ENCODE peak calls at places on chromosomes 2 and 18, in seven cellular contexts. E is psoas muscle; C is uterus; N is naive thymus-derived CD4-positive, alpha-beta T cell; M is breast epithelium; A is right cardiac atrium; U is body of pancreas. I is an unnamed sample.

GRCh38 chr2:157262248-157262647 is 4.7 kb downstream of the GALNT5 start:
- DNase-seq in U (no peak), A (no peak), M (no peak), C (no peak), E (no peak), N (no peak), I (no peak)

GRCh38 chr18:8634508-8634907 is 25.3 kb downstream of the RAB12 start:
- DNase-seq in A (no peak), E (no peak), C (no peak), U (no peak), M (no peak), N (no peak), I (no peak)

GRCh38 chr2:126707191-126707590 is 51.2 kb downstream of the GYPC start:
- DNase-seq in A (no peak), U (no peak), N (no peak), E (no peak), C (no peak), M (no peak), I (no peak)

GRCh38 chr18:59612461-59612860 is 84.8 kb downstream of the CCBE1 start:
- DNase-seq in C (peak), A (no peak), E (no peak), U (no peak), N (no peak), M (no peak), I (no peak)

GRCh38 chr2:196171946-196172345 is 568 bp upstream of the STK17B start:
- DNase-seq in N (no peak), A (no peak), U (no peak), C (peak), E (no peak), M (no peak), I (no peak)

GRCh38 chr18:74397572-74397971 is 59.5 kb downstream of the DIPK1C start:
- DNase-seq in C (no peak), U (no peak), E (no peak), A (no peak), M (no peak), N (no peak), I (no peak)

GRCh38 chr2:36300697-36301096 is 54.9 kb upstream of the CRIM1 start:
- DNase-seq in M (no peak), U (no peak), C (no peak), E (no peak), N (no peak), A (no peak), I (no peak)

GRCh38 chr2:158600155-158600802 is 143.5 kb downstream of the PKP4 start:
- DNase-seq in E (peak), U (peak), A (peak), C (peak), N (no peak), M (peak), I (no peak)

GRCh38 chr2:97797355-97797754 is 84.0 kb downstream of the ZAP70 start:
- DNase-seq in A (no peak), U (no peak), N (no peak), M (no peak), C (no peak), E (no peak), I (no peak)

GRCh38 chr2:161695225-161695624 is 71.0 kb downstream of the SLC4A10 start:
- DNase-seq in M (no peak), C (no peak), U (no peak), N (no peak), E (no peak), A (no peak), I (no peak)

GRCh38 chr2:130183500-130184373 is 1.7 kb downstream of the MZT2B start:
- DNase-seq in A (peak), U (peak), M (no peak), C (peak), E (peak), N (no peak), I (no peak)

GRCh38 chr2:233571462-233571861 is 4.9 kb upstream of the USP40 start:
- DNase-seq in A (no peak), M (no peak), E (no peak), C (no peak), N (no peak), U (no peak), I (no peak)

GRCh38 chr18:44514106-44514505 is 166.6 kb upstream of the SETBP1 start:
- DNase-seq in M (no peak), A (no peak), U (no peak), C (no peak), E (no peak), N (no peak), I (no peak)

GRCh38 chr2:149342509-149342908 is 12.1 kb downstream of the LYPD6 start:
- DNase-seq in M (no peak), A (no peak), U (no peak), N (no peak), C (no peak), E (no peak), I (no peak)

GRCh38 chr18:59084286-59084779 is 55.4 kb upstream of the SEC11C start:
- DNase-seq in N (peak), M (peak), U (peak), E (peak), A (peak), C (peak), I (peak)

GRCh38 chr2:206873426-206873825 is 65.9 kb upstream of the CPO start:
- DNase-seq in U (no peak), C (no peak), A (no peak), N (peak), E (no peak), M (no peak), I (no peak)

GRCh38 chr18:47591429-47591828 is 339.0 kb downstream of the SMAD2 start:
- DNase-seq in E (no peak), M (no peak), N (no peak), C (no peak), U (no peak), A (no peak), I (no peak)

GRCh38 chr18:3653263-3653858 is 203.4 kb downstream of the TGIF1 start:
- DNase-seq in E (no peak), A (no peak), M (no peak), C (no peak), N (no peak), U (no peak), I (no peak)

GRCh38 chr2:29606105-29606871 is 315.1 kb downstream of the ALK start:
- DNase-seq in M (no peak), N (no peak), A (no peak), C (no peak), E (no peak), U (no peak), I (no peak)

GRCh38 chr2:60353863-60354262 is 199.6 kb downstream of the BCL11A start:
- DNase-seq in A (no peak), C (no peak), U (no peak), N (no peak), M (no peak), E (no peak), I (peak)

GRCh38 chr2:113298176-113298575 is 19.5 kb upstream of the PAX8 start:
- DNase-seq in E (no peak), C (no peak), U (no peak), M (no peak), A (no peak), N (no peak), I (no peak)

GRCh38 chr2:157329524-157329923 is 3.9 kb upstream of the ERMN start:
- DNase-seq in A (no peak), N (no peak), E (no peak), M (no peak), C (no peak), U (peak), I (no peak)

GRCh38 chr2:215772634-215773563 is 240.5 kb downstream of the MREG start:
- DNase-seq in U (no peak), E (no peak), N (no peak), C (no peak), A (no peak), M (no peak), I (no peak)

GRCh38 chr2:207683879-207684627 is 27.4 kb upstream of the CCNYL1 start:
- DNase-seq in M (no peak), E (no peak), A (no peak), C (no peak), U (no peak), N (no peak), I (no peak)

GRCh38 chr18:52280702-52281101 is 59.3 kb upstream of the DCC start:
- DNase-seq in N (no peak), C (no peak), E (no peak), A (no peak), M (no peak), U (no peak), I (no peak)

GRCh38 chr18:21004721-21005120 is 106.9 kb downstream of the ROCK1 start:
- DNase-seq in C (peak), E (no peak), N (no peak), M (no peak), U (peak), A (no peak), I (no peak)

GRCh38 chr2:223759569-223760430 is 77.6 kb downstream of the AP1S3 start:
- DNase-seq in N (no peak), U (peak), C (no peak), A (no peak), M (peak), E (no peak), I (no peak)

GRCh38 chr2:57516740-57517340 is 529.8 kb upstream of the VRK2 start:
- DNase-seq in N (peak), U (no peak), A (no peak), C (no peak), M (no peak), E (no peak), I (no peak)

GRCh38 chr2:172829229-172829628 is 93.6 kb downstream of the RAPGEF4 start:
- DNase-seq in M (no peak), A (no peak), U (no peak), C (no peak), E (no peak), N (no peak), I (no peak)

GRCh38 chr18:35580748-35581534 is 599 bp upstream of the GALNT1 start:
- DNase-seq in U (peak), E (peak), C (peak), M (peak), A (peak), N (peak), I (peak)

GRCh38 chr2:202344178-202344577 is 31.9 kb upstream of the BMPR2 start:
- DNase-seq in N (no peak), E (no peak), U (no peak), C (no peak), A (no peak), M (peak), I (no peak)

GRCh38 chr18:46541626-46542189 is 115.3 kb downstream of the LOXHD1 start:
- DNase-seq in A (no peak), N (no peak), E (no peak), U (no peak), M (no peak), C (no peak), I (no peak)

GRCh38 chr2:31996571-31997150 is 14.1 kb downstream of the MEMO1 start:
- DNase-seq in C (no peak), E (no peak), M (no peak), U (no peak), A (no peak), N (no peak), I (no peak)

GRCh38 chr2:37501121-37501520 is 156.7 kb downstream of the QPCT start:
- DNase-seq in M (no peak), U (no peak), C (no peak), N (no peak), E (no peak), A (no peak), I (no peak)

GRCh38 chr2:196113061-196113974 is 44.7 kb upstream of the DNAH7 start:
- DNase-seq in U (peak), M (no peak), N (no peak), E (no peak), C (no peak), A (no peak), I (no peak)

GRCh38 chr18:79560042-79560860 is 119.4 kb upstream of the CTDP1 start:
- DNase-seq in N (no peak), E (no peak), A (no peak), U (no peak), M (peak), C (no peak), I (no peak)

GRCh38 chr2:155266579-155266978 is 568.1 kb downstream of the KCNJ3 start:
- DNase-seq in C (no peak), M (no peak), A (no peak), N (no peak), E (no peak), U (no peak), I (no peak)

GRCh38 chr18:25164837-25165791 is 186.9 kb downstream of the ZNF521 start:
- DNase-seq in N (no peak), C (no peak), M (no peak), E (no peak), U (peak), A (peak), I (peak)

GRCh38 chr2:75054296-75054695 is 95.9 kb downstream of the POLE4 start:
- DNase-seq in C (no peak), N (no peak), M (no peak), E (no peak), A (no peak), U (no peak), I (no peak)

GRCh38 chr2:186884585-186884984 is 35.6 kb upstream of the ZSWIM2 start:
- DNase-seq in U (no peak), C (peak), N (no peak), E (no peak), A (no peak), M (no peak), I (no peak)

GRCh38 chr2:163732718-163733117 is 3.1 kb downstream of the FIGN start:
- DNase-seq in A (no peak), E (no peak), C (no peak), M (no peak), N (no peak), U (no peak), I (no peak)
- H3K4me3 ChIP-seq in A (peak), E (peak), C (no peak), M (peak), N (no peak), U (no peak), I (no peak)

GRCh38 chr2:240818543-240819403 is 1.2 kb downstream of the KIF1A start:
- DNase-seq in C (no peak), M (no peak), N (no peak), A (peak), E (no peak), U (peak), I (no peak)

GRCh38 chr2:240815761-240816583 is 4.0 kb downstream of the KIF1A start:
- DNase-seq in U (no peak), N (no peak), M (no peak), C (no peak), A (no peak), E (no peak), I (no peak)

GRCh38 chr2:240818293-240818542 is 1.8 kb downstream of the KIF1A start:
- DNase-seq in N (no peak), E (no peak), M (no peak), U (no peak), C (no peak), A (peak), I (no peak)

GRCh38 chr2:240816584-240817495 is 3.2 kb downstream of the KIF1A start:
- DNase-seq in M (no peak), U (no peak), N (no peak), A (peak), E (no peak), C (no peak), I (no peak)

DNA sequence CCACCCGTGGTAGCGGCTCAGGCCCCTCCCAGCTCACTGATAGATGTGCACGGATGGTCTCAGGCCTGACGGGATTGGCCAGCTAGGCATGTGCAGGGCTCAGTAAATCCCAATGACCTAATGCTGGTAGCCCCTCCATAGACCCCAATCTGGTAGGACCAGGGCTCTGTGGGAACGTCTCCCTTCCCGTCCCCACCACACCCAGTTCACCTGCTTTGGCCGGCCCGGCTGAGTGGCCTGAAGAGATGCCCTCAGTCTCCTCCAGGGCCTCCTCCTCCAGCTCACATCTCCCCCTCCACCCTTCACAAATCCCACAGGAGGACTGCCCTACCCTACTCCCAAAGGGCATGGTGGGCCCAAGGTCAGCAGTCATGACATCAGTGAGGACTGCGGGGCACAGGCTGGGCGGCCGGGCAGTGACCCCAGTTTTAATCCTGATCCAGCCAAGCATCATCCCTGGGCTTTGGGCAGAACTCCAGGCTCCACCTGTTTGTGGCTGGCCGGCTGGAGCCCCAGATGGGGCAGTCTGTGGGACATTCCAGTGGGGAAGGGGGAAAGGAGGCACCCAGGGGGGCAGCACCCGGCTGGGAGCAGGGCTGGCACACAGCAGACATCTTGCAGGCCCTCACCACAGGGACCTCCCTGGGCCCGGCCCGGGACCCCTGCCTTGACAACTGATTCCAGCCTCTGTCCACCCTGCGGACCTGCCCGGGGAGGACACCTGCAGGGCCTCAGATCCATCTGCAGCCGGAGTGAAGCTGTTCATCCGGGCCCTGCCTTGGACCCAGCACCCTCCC is 2.3 kb downstream of the KIF1A start:
- DNase-seq in U (no peak), A (peak), N (no peak), C (no peak), M (no peak), E (no peak), I (no peak)
- H3K4me3 ChIP-seq in U (no peak), A (no peak), N (no peak), C (no peak), M (no peak), E (no peak), I (no peak)

GRCh38 chr2:46956981-46957531 is 41.5 kb upstream of the MCFD2 start:
- DNase-seq in M (no peak), U (peak), N (no peak), E (no peak), C (no peak), A (no peak), I (no peak)

GRCh38 chr2:46955764-46956163 is 40.2 kb upstream of the MCFD2 start:
- DNase-seq in U (peak), E (no peak), M (no peak), N (no peak), C (no peak), A (no peak), I (no peak)

GRCh38 chr2:46958431-46959017 is 42.9 kb upstream of the MCFD2 start:
- DNase-seq in M (no peak), C (no peak), N (no peak), U (no peak), E (no peak), A (no peak), I (no peak)

GRCh38 chr2:46952171-46952570 is 36.6 kb upstream of the MCFD2 start:
- DNase-seq in A (no peak), M (no peak), C (no peak), N (no peak), E (no peak), U (no peak), I (no peak)

DNA sequence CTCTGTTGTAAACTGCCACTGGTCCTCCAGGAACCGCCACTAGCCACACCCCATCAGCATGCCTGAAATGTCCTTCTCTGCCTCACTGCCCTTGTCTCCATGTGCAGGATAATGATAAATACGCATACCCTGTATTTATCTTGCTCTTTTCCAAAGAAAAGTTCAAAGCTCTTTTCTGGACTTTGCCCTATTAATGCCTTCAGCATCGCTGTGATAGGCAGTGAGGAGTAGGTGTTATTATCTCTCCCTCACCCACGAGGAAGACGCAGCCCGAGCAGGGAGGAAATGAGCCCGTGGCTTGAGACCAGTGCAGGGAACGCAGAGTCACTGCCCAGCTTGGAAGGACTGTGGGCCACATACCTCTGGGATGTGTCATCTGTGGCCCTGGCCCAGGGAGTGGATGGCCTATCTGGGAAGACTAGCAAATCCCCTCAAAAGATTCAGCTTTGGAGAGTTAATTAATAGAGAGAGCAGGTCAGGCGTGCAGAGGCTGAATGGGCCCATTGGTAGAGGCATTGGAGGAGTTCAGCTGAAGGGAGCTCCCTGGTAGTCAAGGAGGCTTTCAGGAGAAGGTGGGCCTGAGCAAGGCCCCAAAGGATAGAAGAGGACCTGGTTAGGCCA is 39.5 kb upstream of the MCFD2 start:
- DNase-seq in U (peak), C (peak), N (no peak), A (peak), E (peak), M (peak), I (no peak)
- H3K4me3 ChIP-seq in U (no peak), C (no peak), N (no peak), A (no peak), E (no peak), M (no peak), I (no peak)

GRCh38 chr18:34153711-34154110 is 71.0 kb downstream of the NOL4 start:
- DNase-seq in A (no peak), U (peak), M (no peak), N (no peak), E (no peak), C (no peak), I (peak)
- H3K4me3 ChIP-seq in A (no peak), U (no peak), M (no peak), N (no peak), E (peak), C (no peak), I (no peak)

I was measured in GM06990.